ENCODE peak calls at places on chromosome 5, in four cellular contexts. One of them, this sample, is unnamed.

GRCh38 chr5:74396913-74397606 is 243.5 kb downstream of the ENC1 start:
- DNase-seq in cardiac fibroblast: no peak
- DNase-seq in left lung: no peak
- DNase-seq in AG09309: no peak
- DNase-seq in this sample: no peak

GRCh38 chr5:145681686-145682085 is 153.5 kb downstream of the PRELID2 start:
- DNase-seq in cardiac fibroblast: peak
- DNase-seq in left lung: no peak
- DNase-seq in AG09309: peak
- DNase-seq in this sample: peak

GRCh38 chr5:42543774-42544173 is 120.5 kb downstream of the GHR start:
- DNase-seq in cardiac fibroblast: no peak
- DNase-seq in left lung: no peak
- DNase-seq in AG09309: no peak
- DNase-seq in this sample: no peak

GRCh38 chr5:96628406-96628805 is 33.8 kb upstream of the CAST start:
- DNase-seq in cardiac fibroblast: no peak
- DNase-seq in left lung: no peak
- DNase-seq in AG09309: no peak
- DNase-seq in this sample: no peak

GRCh38 chr5:162497455-162497854 is 429.9 kb downstream of the GABRG2 start:
- DNase-seq in cardiac fibroblast: no peak
- DNase-seq in left lung: no peak
- DNase-seq in AG09309: no peak
- DNase-seq in this sample: no peak

GRCh38 chr5:103907001-103907400 is 344.4 kb upstream of the NUDT12 start:
- DNase-seq in cardiac fibroblast: no peak
- DNase-seq in left lung: no peak
- DNase-seq in AG09309: no peak
- DNase-seq in this sample: no peak

GRCh38 chr5:15585128-15585527 is 85.1 kb downstream of the FBXL7 start:
- DNase-seq in cardiac fibroblast: no peak
- DNase-seq in left lung: no peak
- DNase-seq in AG09309: no peak
- DNase-seq in this sample: no peak

GRCh38 chr5:23820764-23821471 is 313.5 kb downstream of the PRDM9 start:
- DNase-seq in cardiac fibroblast: peak
- DNase-seq in left lung: no peak
- DNase-seq in AG09309: no peak
- DNase-seq in this sample: no peak

GRCh38 chr5:39428639-39429038 is 3.9 kb upstream of the DAB2 start:
- DNase-seq in cardiac fibroblast: no peak
- DNase-seq in left lung: no peak
- DNase-seq in AG09309: no peak
- DNase-seq in this sample: no peak

GRCh38 chr5:16461026-16461425 is 4.6 kb downstream of the ZNF622 start:
- DNase-seq in cardiac fibroblast: no peak
- DNase-seq in left lung: no peak
- DNase-seq in AG09309: no peak
- DNase-seq in this sample: peak

GRCh38 chr5:31047621-31048020 is 145.9 kb upstream of the CDH6 start:
- DNase-seq in cardiac fibroblast: peak
- DNase-seq in left lung: no peak
- DNase-seq in AG09309: no peak
- DNase-seq in this sample: no peak

GRCh38 chr5:111929892-111930291 is 172.9 kb upstream of the NREP start:
- DNase-seq in cardiac fibroblast: peak
- DNase-seq in left lung: no peak
- DNase-seq in AG09309: peak
- DNase-seq in this sample: peak

GRCh38 chr5:179228341-179229121 is 116.7 kb downstream of the ADAMTS2 start:
- DNase-seq in cardiac fibroblast: no peak
- DNase-seq in left lung: no peak
- DNase-seq in AG09309: no peak
- DNase-seq in this sample: no peak

GRCh38 chr5:79149432-79149831 is 37.8 kb downstream of the BHMT start:
- DNase-seq in cardiac fibroblast: peak
- DNase-seq in left lung: no peak
- DNase-seq in AG09309: no peak
- DNase-seq in this sample: no peak

GRCh38 chr5:33440482-33441240 is at the start of gene TARS1:
- DNase-seq in cardiac fibroblast: peak
- DNase-seq in left lung: peak
- DNase-seq in AG09309: peak
- DNase-seq in this sample: peak

GRCh38 chr5:33441241-33441844 is 578 bp downstream of the TARS1 start:
- DNase-seq in cardiac fibroblast: peak
- DNase-seq in left lung: no peak
- DNase-seq in AG09309: no peak
- DNase-seq in this sample: no peak

GRCh38 chr5:33448118-33448517 is 7.4 kb downstream of the TARS1 start:
- DNase-seq in cardiac fibroblast: no peak
- DNase-seq in left lung: no peak
- DNase-seq in AG09309: no peak
- DNase-seq in this sample: no peak

GRCh38 chr5:33445808-33446207 is 5.0 kb downstream of the TARS1 start:
- DNase-seq in cardiac fibroblast: no peak
- DNase-seq in left lung: no peak
- DNase-seq in AG09309: no peak
- DNase-seq in this sample: no peak

GRCh38 chr5:33444542-33444941 is 3.8 kb downstream of the TARS1 start:
- DNase-seq in cardiac fibroblast: no peak
- DNase-seq in left lung: no peak
- DNase-seq in AG09309: no peak
- DNase-seq in this sample: no peak
- H3K4me3 ChIP-seq in cardiac fibroblast: no peak
- H3K4me3 ChIP-seq in left lung: no peak
- H3K4me3 ChIP-seq in AG09309: no peak
- H3K4me3 ChIP-seq in this sample: no peak

GRCh38 chr5:98454407-98454806 is 319.1 kb upstream of the RGMB start:
- DNase-seq in cardiac fibroblast: peak
- DNase-seq in left lung: no peak
- DNase-seq in AG09309: peak
- DNase-seq in this sample: no peak

GRCh38 chr5:98453309-98453708 is 320.2 kb upstream of the RGMB start:
- DNase-seq in cardiac fibroblast: no peak
- DNase-seq in left lung: no peak
- DNase-seq in AG09309: no peak
- DNase-seq in this sample: no peak

GRCh38 chr5:98455660-98456059 is 317.8 kb upstream of the RGMB start:
- DNase-seq in cardiac fibroblast: peak
- DNase-seq in left lung: no peak
- DNase-seq in AG09309: no peak
- DNase-seq in this sample: peak

GRCh38 chr5:98458004-98458403 is 315.5 kb upstream of the RGMB start:
- DNase-seq in cardiac fibroblast: peak
- DNase-seq in left lung: no peak
- DNase-seq in AG09309: peak
- DNase-seq in this sample: peak

GRCh38 chr5:98454904-98455303 is 318.6 kb upstream of the RGMB start:
- DNase-seq in cardiac fibroblast: peak
- DNase-seq in left lung: no peak
- DNase-seq in AG09309: peak
- DNase-seq in this sample: peak
- TF ChIP-seq CTCF in cardiac fibroblast: peak
- TF ChIP-seq CTCF in left lung: no peak
- TF ChIP-seq CTCF in AG09309: peak
- TF ChIP-seq CTCF in this sample: peak

GRCh38 chr5:138492552-138493045 is 27.3 kb downstream of the EGR1 start:
- DNase-seq in cardiac fibroblast: no peak
- DNase-seq in left lung: no peak
- DNase-seq in AG09309: no peak
- DNase-seq in this sample: no peak
- H3K4me3 ChIP-seq in cardiac fibroblast: peak
- H3K4me3 ChIP-seq in left lung: peak
- H3K4me3 ChIP-seq in AG09309: peak
- H3K4me3 ChIP-seq in this sample: peak

DNA sequence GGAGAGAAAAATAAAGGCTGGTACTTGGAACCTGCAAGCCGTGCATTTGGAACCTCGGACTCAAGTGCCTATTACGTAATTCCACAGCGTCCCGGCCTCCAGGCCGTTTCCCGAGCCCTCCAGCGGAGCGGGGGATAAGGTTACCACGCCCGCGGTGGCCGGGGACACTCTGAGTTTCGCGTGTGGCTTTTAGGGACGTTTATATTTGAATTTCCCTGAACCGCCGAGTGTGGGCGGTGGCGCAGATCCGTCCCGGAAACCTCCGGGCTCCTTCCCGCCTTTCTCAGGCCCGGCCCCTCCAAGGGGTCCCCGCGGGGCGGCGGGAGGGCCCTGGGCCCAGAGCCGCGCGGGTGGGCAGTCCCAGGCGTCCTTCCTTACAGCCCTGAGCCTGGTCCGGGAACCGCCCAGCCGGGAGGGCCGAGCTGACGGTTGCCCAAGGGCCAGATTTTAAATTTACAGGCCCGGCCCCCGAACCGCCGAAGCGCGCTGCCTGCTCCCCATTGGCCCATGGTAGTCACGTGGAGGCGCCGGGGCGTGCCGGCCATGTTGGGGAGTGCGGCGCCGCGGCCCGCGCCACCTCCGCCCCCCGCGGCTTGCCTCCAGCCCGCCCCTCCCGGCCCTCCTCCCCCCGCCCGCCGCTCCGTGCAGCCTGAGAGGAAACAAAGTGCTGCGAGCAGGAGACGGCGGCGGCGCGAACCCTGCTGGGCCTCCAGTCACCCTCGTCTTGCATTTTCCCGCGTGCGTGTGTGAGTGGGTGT is at the start of gene LMNB1:
- DNase-seq in cardiac fibroblast: peak
- DNase-seq in left lung: peak
- DNase-seq in AG09309: peak
- DNase-seq in this sample: peak
- TF ChIP-seq CTCF in cardiac fibroblast: no peak
- TF ChIP-seq CTCF in left lung: peak
- TF ChIP-seq CTCF in AG09309: peak
- TF ChIP-seq CTCF in this sample: no peak

GRCh38 chr5:177474094-177474493 is 660 bp upstream of the DBN1 start:
- DNase-seq in cardiac fibroblast: no peak
- DNase-seq in left lung: no peak
- DNase-seq in AG09309: no peak
- DNase-seq in this sample: no peak
- H3K4me3 ChIP-seq in cardiac fibroblast: no peak
- H3K4me3 ChIP-seq in left lung: no peak
- H3K4me3 ChIP-seq in AG09309: no peak
- H3K4me3 ChIP-seq in this sample: peak

GRCh38 chr5:173395257-173395932 is 67.2 kb upstream of the STC2 start:
- DNase-seq in cardiac fibroblast: peak
- DNase-seq in left lung: no peak
- DNase-seq in AG09309: peak
- DNase-seq in this sample: peak
- TF ChIP-seq CTCF in cardiac fibroblast: peak
- TF ChIP-seq CTCF in left lung: no peak
- TF ChIP-seq CTCF in AG09309: peak
- TF ChIP-seq CTCF in this sample: peak

GRCh38 chr5:3604501-3604900 is 8.9 kb downstream of the IRX1 start:
- DNase-seq in cardiac fibroblast: no peak
- DNase-seq in left lung: no peak
- DNase-seq in AG09309: no peak
- DNase-seq in this sample: no peak

GRCh38 chr5:3609120-3609681 is 13.6 kb downstream of the IRX1 start:
- DNase-seq in cardiac fibroblast: no peak
- DNase-seq in left lung: no peak
- DNase-seq in AG09309: no peak
- DNase-seq in this sample: no peak

GRCh38 chr5:3605298-3606010 is 9.8 kb downstream of the IRX1 start:
- DNase-seq in cardiac fibroblast: no peak
- DNase-seq in left lung: no peak
- DNase-seq in AG09309: no peak
- DNase-seq in this sample: no peak

GRCh38 chr5:3607541-3608147 is 12.0 kb downstream of the IRX1 start:
- DNase-seq in cardiac fibroblast: peak
- DNase-seq in left lung: no peak
- DNase-seq in AG09309: no peak
- DNase-seq in this sample: no peak

DNA sequence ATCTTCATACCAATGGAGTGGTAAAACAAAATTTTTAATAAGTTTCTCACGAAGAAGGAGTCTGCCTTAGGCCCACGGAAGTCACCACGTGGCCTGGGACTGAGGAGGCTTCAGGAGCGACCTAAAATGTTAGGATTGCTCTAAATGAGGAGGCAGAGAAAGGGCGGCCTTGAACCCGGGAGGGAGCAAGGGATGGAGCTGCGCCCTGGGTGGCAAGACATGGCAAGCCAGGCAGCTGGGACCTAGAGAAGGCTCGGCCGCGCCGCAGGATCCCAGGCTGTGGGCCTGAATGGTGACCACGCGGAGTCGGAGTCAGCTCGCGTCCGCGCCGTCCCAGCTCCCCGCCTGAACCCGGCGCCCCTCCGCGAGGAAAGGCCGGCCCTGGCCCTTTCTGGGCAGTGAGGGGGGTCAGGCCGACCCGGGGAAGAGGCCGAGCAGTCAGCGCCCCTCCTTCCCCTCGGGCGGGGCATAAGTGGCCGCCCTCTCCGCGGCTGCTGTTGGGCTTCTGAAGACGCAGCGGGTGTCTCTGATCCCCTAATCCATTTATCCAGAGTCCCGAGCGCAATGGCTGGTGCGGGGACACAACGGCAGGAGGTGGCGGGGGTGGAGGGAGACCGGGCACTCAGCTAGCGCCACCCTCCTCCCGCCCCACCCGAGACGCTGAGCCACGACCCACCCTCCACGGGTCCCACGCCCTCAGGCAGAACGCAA is 10.6 kb downstream of the IRX1 start:
- DNase-seq in cardiac fibroblast: no peak
- DNase-seq in left lung: no peak
- DNase-seq in AG09309: no peak
- DNase-seq in this sample: no peak
- H3K4me3 ChIP-seq in cardiac fibroblast: no peak
- H3K4me3 ChIP-seq in left lung: no peak
- H3K4me3 ChIP-seq in AG09309: no peak
- H3K4me3 ChIP-seq in this sample: no peak

GRCh38 chr5:136006767-136007251 is 22.0 kb upstream of the TGFBI start:
- DNase-seq in cardiac fibroblast: peak
- DNase-seq in left lung: no peak
- DNase-seq in AG09309: peak
- DNase-seq in this sample: no peak
- TF ChIP-seq CTCF in cardiac fibroblast: no peak
- TF ChIP-seq CTCF in left lung: no peak
- TF ChIP-seq CTCF in AG09309: no peak
- TF ChIP-seq CTCF in this sample: no peak